ENCODE peak calls at places on chromosomes 1 and 21, in nine cellular contexts. Q is neural progenitor cell, H is SK-N-SH, R is testis, G is mesenchymal stem cell, F is fibroblast of lung, T is GM23338, W is PC-3, B is H7. O is an unnamed sample. For H3K36me3, the result is how much of the 10 kb centered on the place peaks cover.

GRCh38 chr1:30134466-30135217 is 588.7 kb downstream of the MATN1 start:
- DNase-seq in B (peak), H (peak), Q (no peak), W (no peak), R (no peak), G (no peak), F (no peak), T (no peak), O (no peak)

GRCh38 chr1:56311766-56312165 is 267.6 kb downstream of the PLPP3 start:
- DNase-seq in G (no peak), W (no peak), F (no peak), T (no peak), H (no peak), R (no peak), Q (no peak), B (no peak), O (no peak)

GRCh38 chr1:51574796-51575195 is 42.1 kb upstream of the OSBPL9 start:
- DNase-seq in W (no peak), T (no peak), F (no peak), R (peak), B (no peak), G (no peak), Q (no peak), H (no peak), O (no peak)

GRCh38 chr1:218670875-218671274 is 325.7 kb downstream of the TGFB2 start:
- DNase-seq in B (no peak), F (no peak), W (no peak), T (no peak), H (no peak), G (no peak), Q (no peak), R (no peak), O (no peak)

GRCh38 chr1:156658496-156658895 is 16.6 kb downstream of the BCAN start:
- DNase-seq in T (no peak), W (no peak), F (no peak), B (no peak), Q (no peak), G (no peak), H (no peak), R (no peak), O (no peak)

GRCh38 chr1:236495359-236496120 is 28.2 kb upstream of the LGALS8 start:
- DNase-seq in T (peak), Q (peak), F (no peak), R (no peak), B (peak), W (no peak), H (no peak), G (no peak), O (no peak)

GRCh38 chr1:115364044-115364775 is 26.2 kb upstream of the NGF start:
- DNase-seq in F (peak), G (peak), W (no peak), T (no peak), Q (no peak), R (peak), H (peak), B (no peak), O (no peak)

GRCh38 chr1:84888753-84889152 is 4.3 kb downstream of the LPAR3 start:
- DNase-seq in T (no peak), R (no peak), H (no peak), W (peak), F (no peak), G (no peak), B (no peak), Q (no peak), O (no peak)

GRCh38 chr1:223161321-223161720 is 18.3 kb upstream of the TLR5 start:
- DNase-seq in H (no peak), T (peak), B (peak), R (no peak), W (no peak), Q (no peak), F (no peak), G (no peak), O (no peak)

GRCh38 chr21:44552681-44553080 is 1.4 kb upstream of the KRTAP10-2 start:
- DNase-seq in H (no peak), W (no peak), G (no peak), B (no peak), F (no peak), R (no peak), T (no peak), Q (no peak), O (no peak)

GRCh38 chr1:225919906-225920305 is 4.1 kb downstream of the PYCR2 start:
- DNase-seq in R (peak), G (peak), T (no peak), W (peak), H (peak), B (no peak), F (peak), Q (no peak), O (peak)

GRCh38 chr1:202565890-202566289 is 144.4 kb downstream of the SYT2 start:
- DNase-seq in R (no peak), T (no peak), W (no peak), G (no peak), B (no peak), Q (no peak), H (no peak), F (no peak), O (no peak)

GRCh38 chr1:172002725-172003345 is 161.5 kb downstream of the DNM3 start:
- DNase-seq in Q (peak), H (peak), W (peak), F (peak), B (no peak), G (peak), T (peak), R (peak), O (peak)

GRCh38 chr1:66013371-66013770 is 220.7 kb downstream of the PDE4B start:
- DNase-seq in R (no peak), T (no peak), F (peak), W (no peak), Q (no peak), B (no peak), G (no peak), H (no peak), O (no peak)

GRCh38 chr1:1628656-1629429 is 3.1 kb upstream of the MMP23B start:
- DNase-seq in G (no peak), H (no peak), W (peak), T (peak), B (peak), F (no peak), R (no peak), Q (peak), O (no peak)

GRCh38 chr1:40824591-40825429 is 37.4 kb downstream of the CITED4 start:
- DNase-seq in T (peak), W (no peak), B (no peak), G (peak), R (no peak), Q (peak), F (peak), H (no peak), O (no peak)

GRCh38 chr1:223234534-223234933 is 91.5 kb upstream of the TLR5 start:
- DNase-seq in H (no peak), R (no peak), T (no peak), W (no peak), Q (no peak), G (no peak), F (no peak), B (no peak), O (no peak)

GRCh38 chr1:198024782-198025181 is 107.6 kb downstream of the LHX9 start:
- DNase-seq in W (peak), T (no peak), B (peak), G (no peak), R (no peak), F (no peak), Q (no peak), H (no peak), O (no peak)

GRCh38 chr1:224519874-224520273 is 85.3 kb upstream of the WDR26 start:
- DNase-seq in H (no peak), T (no peak), Q (no peak), B (no peak), R (no peak), F (peak), W (no peak), G (no peak), O (no peak)

GRCh38 chr1:29984107-29984506 is 739.3 kb downstream of the MATN1 start:
- DNase-seq in Q (peak), F (no peak), G (no peak), B (no peak), T (no peak), R (no peak), H (no peak), W (no peak), O (no peak)

GRCh38 chr1:61253059-61253735 is 170.8 kb downstream of the NFIA start:
- DNase-seq in W (peak), H (no peak), T (no peak), R (peak), Q (no peak), B (no peak), F (peak), G (peak), O (peak)

GRCh38 chr1:46615735-46616134 is 876 bp downstream of the MOB3C start:
- DNase-seq in H (peak), F (no peak), R (no peak), T (no peak), Q (no peak), G (peak), W (no peak), B (no peak), O (no peak)

GRCh38 chr1:107273515-107273914 is 132.7 kb downstream of the NTNG1 start:
- DNase-seq in B (no peak), F (peak), W (no peak), Q (no peak), T (no peak), H (no peak), G (no peak), R (no peak), O (no peak)

GRCh38 chr21:34545079-34545884 is 33.3 kb upstream of the KCNE1 start:
- DNase-seq in H (no peak), T (peak), W (peak), Q (peak), F (peak), G (peak), B (peak), R (peak), O (no peak)

GRCh38 chr1:53128401-53128800 is 14.0 kb downstream of the SLC1A7 start:
- DNase-seq in W (no peak), F (no peak), Q (no peak), B (no peak), R (no peak), G (no peak), T (no peak), H (no peak), O (no peak)

GRCh38 chr1:154468480-154469240 is 33.4 kb upstream of the TDRD10 start:
- DNase-seq in H (no peak), F (no peak), G (no peak), B (no peak), R (no peak), T (no peak), W (no peak), Q (no peak), O (no peak)

GRCh38 chr21:39364949-39365348 is 16.1 kb upstream of the HMGN1 start:
- DNase-seq in T (no peak), H (no peak), R (no peak), B (no peak), Q (no peak), W (no peak), G (no peak), F (no peak), O (no peak)

GRCh38 chr1:23370744-23371710 is 1.4 kb upstream of the ZNF436 start:
- DNase-seq in H (peak), B (peak), G (peak), R (peak), T (peak), Q (peak), F (peak), W (peak), O (peak)

GRCh38 chr1:43671626-43672330 is 21.8 kb downstream of the KDM4A start:
- DNase-seq in W (no peak), R (no peak), F (peak), T (no peak), B (no peak), G (peak), H (peak), Q (no peak), O (no peak)

GRCh38 chr1:14189381-14189780 is 409.1 kb upstream of the KAZN start:
- DNase-seq in G (no peak), R (no peak), W (no peak), H (no peak), Q (no peak), B (no peak), T (no peak), F (no peak), O (no peak)

GRCh38 chr1:228852511-228853088 is 117.3 kb downstream of the RHOU start:
- DNase-seq in F (no peak), W (no peak), H (no peak), B (no peak), T (no peak), Q (no peak), R (peak), G (no peak), O (no peak)

GRCh38 chr1:38512024-38512623 is 347.4 kb downstream of the RRAGC start:
- DNase-seq in H (no peak), F (no peak), T (no peak), G (no peak), R (no peak), W (no peak), Q (no peak), B (no peak), O (no peak)

GRCh38 chr1:183932412-183932811 is 105.1 kb downstream of the COLGALT2 start:
- DNase-seq in B (no peak), H (no peak), Q (no peak), W (no peak), G (no peak), F (peak), T (no peak), R (peak), O (no peak)

GRCh38 chr1:92834617-92835016 is 2.8 kb downstream of the RPL5 start:
- DNase-seq in H (no peak), F (no peak), Q (no peak), R (no peak), T (no peak), W (no peak), B (no peak), G (no peak), O (no peak)

GRCh38 chr1:92833840-92834239 is 2.0 kb downstream of the RPL5 start:
- DNase-seq in B (no peak), H (no peak), T (no peak), Q (no peak), F (no peak), W (no peak), R (no peak), G (no peak), O (no peak)

GRCh38 chr1:92832537-92833160 is 809 bp downstream of the RPL5 start:
- DNase-seq in R (no peak), H (no peak), G (no peak), Q (no peak), B (no peak), W (no peak), T (no peak), F (peak), O (no peak)

GRCh38 chr1:92831368-92831761 is 475 bp upstream of the RPL5 start:
- DNase-seq in F (no peak), Q (peak), H (peak), T (peak), B (peak), W (no peak), R (no peak), G (peak), O (no peak)

DNA sequence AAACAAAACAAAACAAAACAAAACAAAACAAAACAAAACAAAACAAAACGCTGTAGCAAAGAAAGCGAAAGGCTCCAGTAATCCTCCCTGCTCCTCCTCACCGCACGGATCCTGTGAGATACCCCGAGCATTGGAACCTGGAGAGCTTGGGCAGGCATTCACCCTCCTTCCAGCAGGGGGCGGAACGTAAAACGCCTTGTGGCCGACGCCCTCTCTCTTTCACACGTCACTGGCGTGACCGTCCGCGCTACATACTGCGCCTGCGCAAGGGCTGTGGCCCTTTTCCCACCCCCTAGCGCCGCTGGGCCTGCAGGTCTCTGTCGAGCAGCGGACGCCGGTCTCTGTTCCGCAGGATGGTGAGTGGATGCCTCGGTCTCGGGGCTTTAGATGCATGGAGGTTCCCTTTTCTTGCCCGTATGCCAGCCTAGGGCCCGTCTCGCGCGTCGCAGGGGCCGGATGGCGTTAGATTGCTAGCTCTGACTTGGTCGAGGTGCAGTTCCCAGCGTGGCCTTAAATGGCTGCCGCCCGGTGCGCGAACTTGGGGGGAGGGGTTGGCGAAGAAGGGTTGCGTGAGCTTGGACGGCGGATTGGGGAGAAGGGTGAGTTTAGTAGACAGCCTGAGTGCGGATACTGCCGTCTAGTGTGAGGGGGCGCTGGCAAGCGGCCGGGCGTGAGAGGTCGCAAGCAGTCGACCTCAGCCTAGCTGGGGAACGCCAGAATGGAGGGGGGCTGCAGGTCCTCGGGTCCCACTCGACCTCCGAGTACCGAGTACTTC is at the start of gene RPL5:
- DNase-seq in T (peak), F (peak), W (peak), H (peak), R (peak), Q (peak), B (peak), G (peak), O (peak)
- H3K36me3 ChIP-seq in T (under half), F (under half), W (under half), H (under half), R (under half), Q (under half), B (under half), G (under half), O (under half)

DNA sequence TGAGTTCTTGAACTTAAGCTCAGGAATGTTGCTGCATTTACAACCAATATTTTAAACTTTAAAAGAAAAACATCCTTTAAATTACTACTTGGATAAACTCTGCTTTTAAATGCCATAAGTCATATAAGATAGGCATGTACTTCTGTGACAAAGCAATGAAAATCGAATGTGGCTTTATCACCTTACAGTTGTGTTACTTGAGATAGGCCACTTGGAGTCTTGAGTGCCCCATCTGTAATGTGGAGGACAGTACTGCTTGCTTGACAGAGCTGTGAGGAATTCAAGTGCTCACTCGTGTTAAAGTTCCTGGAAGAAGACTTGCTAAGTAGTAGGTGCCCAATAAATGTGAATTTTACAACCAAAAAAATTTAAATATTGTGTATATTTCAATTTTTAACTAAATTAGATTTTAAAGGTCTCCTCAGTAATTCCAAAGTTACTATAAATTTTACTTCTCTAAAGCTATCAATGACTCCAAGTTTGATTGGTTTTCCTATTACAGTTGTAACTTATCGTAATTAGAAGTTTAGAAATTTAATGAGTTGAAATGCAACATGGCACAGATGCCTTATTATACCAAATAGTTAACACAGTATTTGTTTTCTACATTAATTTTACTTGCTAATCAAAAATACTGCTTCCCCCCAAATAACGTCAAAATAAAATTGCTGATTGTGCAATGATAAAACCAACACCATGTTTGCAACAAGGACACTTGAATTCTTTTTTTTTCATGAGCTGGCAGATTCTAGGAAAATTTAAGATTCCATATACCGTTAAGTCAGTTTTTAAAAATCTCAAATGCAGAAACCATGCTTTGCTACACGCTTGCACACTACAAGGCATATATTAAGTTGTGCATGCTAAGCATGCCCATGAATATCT is 21.8 kb downstream of the PSMB2 start:
- DNase-seq in G (no peak), T (peak), H (no peak), Q (no peak), F (no peak), W (no peak), R (no peak), B (no peak), O (no peak)
- H3K36me3 ChIP-seq in G (under half), T (under half), H (under half), Q (under half), F (under half), W (half or more), R (under half), B (under half), O (under half)

DNA sequence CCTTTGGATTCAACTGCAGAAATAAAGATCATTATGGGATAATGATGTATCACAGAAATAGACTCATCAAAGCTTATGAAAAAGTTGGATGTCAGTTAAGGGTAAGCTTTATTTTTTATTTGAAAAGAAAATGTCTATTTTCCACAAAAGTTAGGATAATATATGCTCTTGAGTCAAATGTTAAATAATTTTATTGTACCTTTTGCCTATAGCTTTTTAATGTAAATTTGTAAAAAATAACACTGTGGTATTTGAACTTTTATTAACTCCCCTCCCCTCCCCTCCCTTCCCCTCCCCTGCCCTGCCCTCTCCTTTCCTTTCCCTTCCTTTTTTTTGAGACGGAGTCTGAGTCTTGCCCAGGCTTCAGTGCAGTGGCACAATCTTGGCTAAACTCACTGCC is 24.9 kb downstream of the MORC3 start:
- DNase-seq in H (no peak), B (no peak), W (no peak), R (no peak), Q (no peak), T (no peak), G (no peak), F (no peak), O (no peak)
- H3K36me3 ChIP-seq in H (half or more), B (under half), W (half or more), R (under half), Q (under half), T (half or more), G (under half), F (under half), O (under half)

GRCh38 chr1:207781312-207781711 is 29.5 kb downstream of the CD46 start:
- DNase-seq in T (no peak), W (no peak), H (no peak), F (no peak), R (no peak), G (no peak), B (no peak), Q (no peak), O (no peak)

DNA sequence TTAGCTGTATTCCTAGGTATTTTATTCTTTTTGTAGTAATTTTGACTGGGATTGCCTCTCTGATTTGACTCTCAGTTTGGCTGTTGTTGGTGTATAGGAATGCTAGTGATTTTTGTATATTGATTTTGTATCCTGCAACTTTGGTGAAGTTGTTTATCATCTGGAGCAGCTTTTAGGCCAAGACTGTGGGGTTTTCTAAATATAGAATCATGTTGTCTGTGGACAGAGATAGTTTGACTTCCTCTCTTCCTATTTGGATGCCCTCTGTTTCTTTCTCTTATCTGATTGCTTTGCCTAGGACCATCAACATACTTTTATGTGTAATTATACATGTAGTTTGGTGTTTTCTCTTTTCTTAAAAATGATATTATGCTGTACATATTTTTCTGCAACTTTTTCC is 27.2 kb downstream of the CD46 start:
- DNase-seq in R (no peak), H (no peak), Q (no peak), F (no peak), W (no peak), T (no peak), B (no peak), G (no peak), O (no peak)
- H3K36me3 ChIP-seq in R (under half), H (under half), Q (under half), F (under half), W (half or more), T (under half), B (under half), G (under half), O (under half)

O was measured in BE2C.